ENCODE peak calls at places on chromosome 9, in seven cellular contexts. O is BJ; E is DND-41; P is activated naive CD4-positive, alpha-beta T cell; W is cardiac fibroblast; Y is H9; X is tibial artery. M is an unnamed sample.

GRCh38 chr9:75448281-75448680 is 360.0 kb downstream of the OSTF1 start:
- DNase-seq in O (no peak), E (no peak), P (no peak), W (no peak), Y (no peak), X (no peak), M (no peak)

GRCh38 chr9:125161284-125161918 is 18.1 kb upstream of the SCAI start:
- DNase-seq in O (peak; percentile 31), E (no peak), P (no peak), W (peak; percentile 76), Y (no peak), X (no peak), M (no peak)

GRCh38 chr9:121684381-121685145 is 33.1 kb downstream of the DAB2IP start:
- DNase-seq in O (no peak), E (peak; percentile 13), P (no peak), W (peak; percentile 43), Y (peak; percentile 79), X (no peak), M (no peak)

GRCh38 chr9:21251162-21251561 is 11.4 kb upstream of the IFNA14 start:
- DNase-seq in O (no peak), E (no peak), P (no peak), W (no peak), Y (no peak), X (no peak), M (no peak)

GRCh38 chr9:109107402-109108240 is 12.1 kb downstream of the TMEM245 start:
- DNase-seq in O (no peak), E (no peak), P (no peak), W (peak; percentile 82), Y (no peak), X (no peak), M (no peak)

GRCh38 chr9:109409998-109410397 is 88.1 kb downstream of the PTPN3 start:
- DNase-seq in O (no peak), E (no peak), P (no peak), W (no peak), Y (peak; percentile 92), X (no peak), M (no peak)

GRCh38 chr9:17005085-17005484 is 129.8 kb upstream of the CNTLN start:
- DNase-seq in O (no peak), E (no peak), P (no peak), W (peak; percentile 77), Y (peak; percentile 55), X (peak; percentile 72), M (no peak)

GRCh38 chr9:123036886-123037540 is 3.5 kb downstream of the GPR21 start:
- DNase-seq in O (no peak), E (no peak), P (no peak), W (peak; percentile 41), Y (no peak), X (no peak), M (no peak)

GRCh38 chr9:83198336-83198735 is 135.4 kb upstream of the RASEF start:
- DNase-seq in O (no peak), E (no peak), P (no peak), W (no peak), Y (no peak), X (no peak), M (no peak)

GRCh38 chr9:135551031-135551430 is 5.1 kb downstream of the OBP2A start:
- DNase-seq in O (no peak), E (no peak), P (no peak), W (no peak), Y (no peak), X (peak; percentile 37), M (no peak)

GRCh38 chr9:13369426-13369825 is 89.9 kb upstream of the MPDZ start:
- DNase-seq in O (no peak), E (no peak), P (no peak), W (no peak), Y (no peak), X (no peak), M (no peak)

M was measured in stimulated activated effector memory CD8-positive, alpha-beta T cell treated with anti-CD3 and anti-CD28 coated beads, Interleukin-12 subunit alpha, Interleukin-12 subunit beta, amount 100 ng/mL, for 72 hours.